ENCODE peak calls at places on chromosomes 4 and X, in six cellular contexts. S is mammary epithelial cell, A is bronchial epithelial cell, E is heart right ventricle, C is lung, X is cardiac fibroblast. Y is an unnamed sample.

GRCh38 chrX:1767026-1767425 is 152.2 kb downstream of the ASMT start:
- DNase-seq in A (no peak), C (no peak), S (no peak), X (no peak), E (no peak), Y (no peak)

GRCh38 chrX:71315917-71316316 is 14.4 kb downstream of the ITGB1BP2 start:
- DNase-seq in X (peak), C (no peak), A (peak), E (no peak), S (no peak), Y (no peak)

GRCh38 chr4:183840311-183840710 is 64.8 kb upstream of the STOX2 start:
- DNase-seq in X (peak), E (peak), S (peak), C (peak), A (peak), Y (peak)

GRCh38 chr4:55321707-55322264 is 24.3 kb upstream of the SRD5A3 start:
- DNase-seq in A (peak), E (peak), C (peak), X (peak), S (peak), Y (peak)

GRCh38 chr4:17690898-17691297 is 76.5 kb downstream of the MED28 start:
- DNase-seq in S (peak), E (no peak), A (peak), C (peak), X (no peak), Y (no peak)

GRCh38 chrX:17736478-17736855 is 826 bp upstream of the SCML1 start:
- DNase-seq in X (no peak), E (no peak), A (peak), S (no peak), C (no peak), Y (no peak)

GRCh38 chrX:48917139-48917980 is 1.5 kb downstream of the PIM2 start:
- DNase-seq in E (peak), A (peak), S (peak), X (peak), C (peak), Y (peak)

GRCh38 chr4:107156443-107156842 is 120.3 kb upstream of the DKK2 start:
- DNase-seq in X (no peak), S (peak), A (peak), E (no peak), C (no peak), Y (no peak)

GRCh38 chr4:173932701-173933100 is 350.8 kb downstream of the FBXO8 start:
- DNase-seq in E (no peak), A (no peak), C (no peak), S (no peak), X (no peak), Y (no peak)

GRCh38 chr4:124946696-124947095 is 234.2 kb upstream of the ANKRD50 start:
- DNase-seq in S (peak), X (no peak), A (peak), E (no peak), C (no peak), Y (no peak)

GRCh38 chrX:106300656-106301055 is 132.6 kb downstream of the PWWP3B start:
- DNase-seq in C (no peak), A (peak), X (no peak), E (no peak), S (peak), Y (no peak)

GRCh38 chr4:140149851-140150635 is 3.9 kb downstream of the MAML3 start:
- DNase-seq in C (peak), X (peak), A (peak), S (peak), E (peak), Y (peak)

GRCh38 chr4:144787365-144788263 is 141.7 kb downstream of the HHIP start:
- DNase-seq in A (peak), X (peak), C (no peak), E (no peak), S (peak), Y (no peak)

GRCh38 chr4:10454726-10455125 is 2.5 kb downstream of the ZNF518B start:
- DNase-seq in S (no peak), A (no peak), E (no peak), X (no peak), C (no peak), Y (no peak)

GRCh38 chr4:71338846-71339593 is at the start of gene SLC4A4:
- DNase-seq in A (peak), S (peak), E (no peak), X (peak), C (no peak), Y (no peak)

GRCh38 chr4:28792917-28793597 is 1927.1 kb upstream of the PCDH7 start:
- DNase-seq in A (no peak), S (no peak), C (no peak), X (no peak), E (peak), Y (no peak)

GRCh38 chrX:111352424-111352823 is 59.6 kb downstream of the DCX start:
- DNase-seq in C (no peak), X (peak), S (peak), E (peak), A (peak), Y (no peak)

GRCh38 chr4:188008377-188008776 is 12.8 kb downstream of the ZFP42 start:
- DNase-seq in A (peak), C (no peak), E (no peak), S (peak), X (peak), Y (no peak)

GRCh38 chrX:117969337-117969736 is 147.3 kb downstream of the KLHL13 start:
- DNase-seq in X (no peak), C (no peak), S (no peak), A (no peak), E (no peak), Y (no peak)

GRCh38 chrX:117973175-117974075 is 143.2 kb downstream of the KLHL13 start:
- DNase-seq in A (no peak), X (no peak), S (peak), C (no peak), E (no peak), Y (no peak)

GRCh38 chrX:117972681-117973080 is 143.9 kb downstream of the KLHL13 start:
- DNase-seq in X (no peak), C (no peak), E (peak), A (no peak), S (peak), Y (no peak)

GRCh38 chrX:117969782-117970181 is 146.8 kb downstream of the KLHL13 start:
- DNase-seq in S (no peak), A (no peak), X (no peak), E (no peak), C (no peak), Y (no peak)
- H3K4me3 ChIP-seq in S (no peak), A (no peak), X (no peak), E (no peak), C (no peak), Y (no peak)

DNA sequence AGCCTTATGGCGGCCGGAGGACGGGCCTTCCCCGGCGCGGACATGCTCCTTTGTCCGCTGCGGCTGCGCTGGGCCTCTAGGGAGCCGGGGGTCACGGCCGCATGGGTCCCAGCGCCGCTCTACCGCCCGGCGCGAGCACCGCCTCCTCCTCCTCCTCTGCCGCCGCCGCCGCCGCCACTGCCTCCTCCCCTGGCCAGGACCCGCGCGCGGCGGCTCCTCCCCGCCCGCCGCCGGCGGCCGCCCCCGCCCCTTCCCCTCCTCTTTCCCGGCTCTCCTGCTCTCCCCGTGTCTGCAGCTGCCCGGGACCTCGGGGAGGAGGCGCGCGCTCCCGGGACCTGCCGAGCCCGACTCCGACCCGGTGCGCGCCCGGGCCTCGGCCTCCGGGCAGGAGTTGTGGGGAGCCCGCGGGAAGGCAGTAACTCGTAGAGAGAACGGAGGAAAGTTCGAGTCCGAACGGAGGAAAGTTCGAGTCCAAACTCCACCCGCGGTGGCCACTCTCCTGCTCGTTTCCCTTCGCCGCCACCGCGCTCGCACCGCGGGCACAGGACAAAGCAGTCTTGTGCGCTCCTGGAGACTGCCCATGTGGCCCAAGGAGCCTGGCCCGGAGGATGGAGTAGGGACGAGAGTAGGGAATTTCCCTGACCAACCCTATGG is at the start of gene ADGRA3:
- DNase-seq in E (peak), S (peak), C (peak), A (no peak), X (peak), Y (peak)
- TF ChIP-seq CTCF in E (no peak), S (no peak), C (no peak), A (no peak), X (no peak), Y (no peak)

GRCh38 chr4:40662962-40663604 is 33.4 kb upstream of the RBM47 start:
- DNase-seq in S (peak), E (no peak), C (peak), A (peak), X (peak), Y (no peak)
- H3K4me3 ChIP-seq in S (no peak), E (no peak), C (no peak), A (no peak), X (peak), Y (no peak)

DNA sequence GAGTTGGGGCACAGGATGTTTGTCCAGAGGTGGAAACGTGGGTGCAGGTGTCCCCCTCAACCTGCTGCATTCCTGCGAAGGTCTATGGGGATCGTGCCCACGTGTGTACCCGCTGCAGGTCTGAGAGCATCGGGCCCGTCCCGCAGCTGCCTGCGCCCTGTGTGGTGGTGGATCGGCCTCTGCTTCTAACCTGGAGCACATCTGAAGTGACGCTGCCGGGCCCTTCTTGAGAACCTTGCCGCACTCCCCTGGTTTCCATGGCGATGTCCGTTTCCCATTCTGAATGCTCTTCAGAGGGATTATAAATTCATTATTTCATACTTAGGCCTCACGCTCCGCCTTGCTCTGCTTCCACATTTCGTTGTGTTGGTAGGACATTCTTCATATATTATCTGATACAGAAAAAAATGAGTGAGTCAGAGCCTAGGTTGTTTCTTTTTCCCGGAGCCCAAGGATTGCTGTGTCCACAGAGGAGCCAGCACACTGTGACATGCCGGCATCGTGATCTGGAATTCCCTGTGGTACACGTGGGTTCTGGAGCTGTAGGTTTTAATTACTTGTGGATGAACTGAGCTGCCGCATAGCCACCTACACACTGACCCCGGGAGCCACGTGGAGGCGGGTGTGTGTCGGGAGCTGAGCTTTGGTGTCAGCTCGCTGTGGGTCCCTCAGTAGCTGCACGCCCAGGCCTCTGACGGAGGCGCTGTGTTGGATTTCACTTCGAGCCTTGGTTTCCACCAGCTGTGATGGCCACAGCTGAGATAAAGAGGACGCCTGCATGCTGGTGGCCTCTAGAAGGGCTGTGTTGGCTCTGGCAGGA is 63.4 kb downstream of the PSAPL1 start:
- DNase-seq in A (peak), C (no peak), S (no peak), X (peak), E (no peak), Y (no peak)
- TF ChIP-seq CTCF in A (no peak), C (no peak), S (no peak), X (no peak), E (no peak), Y (no peak)

DNA sequence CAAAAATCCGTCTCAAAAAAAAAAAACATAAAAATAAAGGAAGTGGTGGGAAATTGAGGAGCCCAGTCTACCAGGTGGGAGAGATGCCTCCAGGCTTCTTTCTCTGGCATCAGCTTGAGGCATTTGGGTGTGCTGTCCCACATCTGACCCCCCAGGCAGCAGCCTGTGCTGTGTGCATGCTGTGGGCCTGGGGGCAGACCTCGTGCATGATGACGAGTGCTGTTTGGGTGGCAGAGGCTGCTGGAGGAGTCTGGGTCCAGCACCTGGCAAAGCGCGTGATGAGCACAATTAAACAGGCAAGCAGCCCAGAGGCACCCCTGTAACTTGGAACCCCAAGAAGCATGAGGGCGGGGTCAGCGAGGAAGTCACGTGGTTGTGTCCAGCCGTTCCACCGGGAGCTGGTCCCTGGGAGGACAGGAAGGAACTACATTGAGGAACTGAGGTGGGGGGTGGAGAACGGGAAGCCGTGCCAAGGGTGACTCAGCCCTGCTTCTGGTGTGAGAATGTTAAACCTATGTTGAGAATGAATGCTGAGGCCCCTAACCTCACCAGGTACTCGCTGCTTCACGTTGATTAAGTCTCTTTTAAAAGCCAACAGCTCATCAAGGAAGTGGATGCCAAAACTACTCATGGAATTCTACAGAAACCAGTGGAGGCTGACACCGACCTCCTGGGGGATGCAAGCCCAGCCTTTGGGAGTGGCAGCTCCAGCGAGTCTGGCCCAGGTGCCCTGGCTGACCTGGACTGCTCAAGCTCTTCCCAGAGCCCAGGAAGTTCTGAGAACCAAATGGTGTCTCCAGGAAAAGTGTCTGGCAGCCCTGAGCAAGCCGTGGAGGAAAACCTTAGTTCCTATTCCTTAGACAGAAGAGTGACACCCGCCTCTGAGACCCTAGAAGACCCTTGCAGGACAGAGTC is 6.1 kb downstream of the TACC3 start:
- DNase-seq in A (peak), S (peak), X (peak), C (peak), E (peak), Y (peak)
- H3K4me3 ChIP-seq in A (no peak), S (no peak), X (no peak), C (no peak), E (peak), Y (no peak)

Y was measured in lower leg skin.